ENCODE peak calls at places on chromosomes 5 and 9, in four cellular contexts. K is H1, B is HepG2, P is GM12878. I is an unnamed sample.

GRCh38 chr5:43485406-43485805 is 1.7 kb upstream of the TMEM267 start:
- DNase-seq in P (no peak), B (peak; percentile 2), K (no peak), I (no peak)

GRCh38 chr9:89178162-89179120 is at the start of gene SHC3:
- DNase-seq in P (no peak), K (no peak), B (no peak), I (peak; percentile 68)

GRCh38 chr5:173736374-173736773 is 119.9 kb upstream of the BOD1 start:
- DNase-seq in B (peak; percentile 84), K (no peak), P (no peak), I (no peak)

GRCh38 chr5:39494099-39494498 is 69.3 kb upstream of the DAB2 start:
- DNase-seq in P (no peak), K (no peak), B (no peak), I (no peak)

GRCh38 chr5:178350361-178351220 is 118.0 kb upstream of the PHYKPL start:
- DNase-seq in B (no peak), K (no peak), P (no peak), I (no peak)

GRCh38 chr5:43702815-43703214 is 99.8 kb downstream of the NNT start:
- DNase-seq in B (no peak), P (no peak), K (no peak), I (no peak)

GRCh38 chr9:35103660-35104191 is 795 bp upstream of the STOML2 start:
- DNase-seq in B (no peak), P (no peak), K (no peak), I (no peak)

GRCh38 chr9:134698587-134699342 is 57.2 kb downstream of the COL5A1 start:
- DNase-seq in B (peak; percentile 50), K (peak; percentile 82), P (no peak), I (peak; percentile 84)

GRCh38 chr9:87039809-87040392 is 92.6 kb upstream of the GAS1 start:
- DNase-seq in B (no peak), P (no peak), K (no peak), I (no peak)

GRCh38 chr9:33465096-33465495 is 8.6 kb downstream of the NOL6 start:
- DNase-seq in K (no peak), B (no peak), P (no peak), I (no peak)

GRCh38 chr5:80711938-80712337 is 57.2 kb upstream of the DHFR start:
- DNase-seq in P (no peak), B (peak; percentile 44), K (no peak), I (peak; percentile 36)

GRCh38 chr5:93583799-93584530 is 943 bp downstream of the NR2F1 start:
- DNase-seq in P (no peak), K (no peak), B (peak; percentile 32), I (no peak)

GRCh38 chr9:97747201-97747965 is 50.2 kb upstream of the XPA start:
- DNase-seq in K (no peak), B (no peak), P (no peak), I (peak; percentile 50)

GRCh38 chr5:157371655-157372471 is 88.2 kb upstream of the NIPAL4 start:
- DNase-seq in P (no peak), B (no peak), K (no peak), I (no peak)

GRCh38 chr9:27817747-27818146 is 244.5 kb upstream of the C9orf72 start:
- DNase-seq in B (no peak), K (no peak), P (no peak), I (no peak)

GRCh38 chr5:148976569-148977321 is 86.1 kb downstream of the SH3TC2 start:
- DNase-seq in K (no peak), P (no peak), B (no peak), I (peak; percentile 39)

GRCh38 chr5:74392698-74393431 is 247.7 kb downstream of the ENC1 start:
- DNase-seq in B (no peak), P (no peak), K (no peak), I (no peak)

GRCh38 chr5:140594169-140594568 is 29.5 kb downstream of the SLC35A4 start:
- DNase-seq in K (no peak), P (no peak), B (no peak), I (no peak)

GRCh38 chr9:118209343-118209742 is 505.1 kb downstream of the TLR4 start:
- DNase-seq in K (no peak), B (no peak), P (no peak), I (no peak)

GRCh38 chr5:137699291-137700281 is 36.3 kb downstream of the KLHL3 start:
- DNase-seq in K (no peak), B (no peak), P (no peak), I (no peak)

GRCh38 chr5:80411589-80412219 is 3.8 kb downstream of the ZFYVE16 start:
- DNase-seq in K (no peak), B (no peak), P (no peak), I (no peak)

GRCh38 chr5:334903-335739 is 13.6 kb downstream of the AHRR start:
- DNase-seq in P (no peak), K (no peak), B (no peak), I (no peak)

GRCh38 chr5:7434937-7435336 is 39.0 kb downstream of the ADCY2 start:
- DNase-seq in K (no peak), B (no peak), P (no peak), I (no peak)

GRCh38 chr5:139403787-139404483 is at the start of gene SPATA24:
- DNase-seq in P (peak; percentile 95), K (peak; percentile 87), B (peak; percentile 89), I (peak; percentile 87)

GRCh38 chr5:14264605-14265316 is 121.6 kb downstream of the TRIO start:
- DNase-seq in B (peak; percentile 78), P (no peak), K (peak; percentile 78), I (peak; percentile 40)

GRCh38 chr5:140083120-140083519 is 30.8 kb upstream of the PURA start:
- DNase-seq in B (no peak), P (no peak), K (no peak), I (no peak)

GRCh38 chr5:90675222-90675621 is 116.6 kb downstream of the ADGRV1 start:
- DNase-seq in K (no peak), B (peak; percentile 66), P (no peak), I (no peak)

GRCh38 chr9:127520941-127521918 is 69.9 kb downstream of the LRSAM1 start:
- DNase-seq in P (no peak), K (no peak), B (no peak), I (no peak)

GRCh38 chr5:39760385-39761198 is 335.8 kb upstream of the DAB2 start:
- DNase-seq in K (no peak), P (no peak), B (no peak), I (no peak)

GRCh38 chr9:35490155-35490909 is 421 bp downstream of the RUSC2 start:
- DNase-seq in P (no peak), B (no peak), K (no peak), I (no peak)

GRCh38 chr9:89247431-89248370 is 63.3 kb upstream of the CKS2 start:
- DNase-seq in K (peak; percentile 34), P (no peak), B (no peak), I (peak; percentile 77)

GRCh38 chr9:37574241-37574721 is 1.9 kb downstream of the FBXO10 start:
- DNase-seq in B (no peak), K (no peak), P (no peak), I (peak; percentile 49)

GRCh38 chr9:111843971-111844370 is 49.2 kb upstream of the SHOC1 start:
- DNase-seq in B (no peak), P (no peak), K (no peak), I (no peak)

GRCh38 chr9:129493714-129494047 is 127.2 kb downstream of the C9orf50 start:
- DNase-seq in B (no peak), P (no peak), K (no peak), I (no peak)

GRCh38 chr9:129491486-129491855 is 129.4 kb downstream of the C9orf50 start:
- DNase-seq in K (no peak), P (no peak), B (no peak), I (no peak)

GRCh38 chr9:129494113-129494789 is 126.7 kb downstream of the C9orf50 start:
- DNase-seq in K (no peak), P (no peak), B (no peak), I (no peak)

GRCh38 chr9:129490583-129491485 is 130.1 kb downstream of the C9orf50 start:
- DNase-seq in K (no peak), B (no peak), P (no peak), I (no peak)

GRCh38 chr9:129493002-129493713 is 127.7 kb downstream of the C9orf50 start:
- DNase-seq in K (no peak), P (no peak), B (no peak), I (no peak)
- H3K4me1 ChIP-seq in K (peaks cover 25% of the 10 kb centered on the region), P (peaks cover 13% of the 10 kb centered on the region), B (peaks cover 94% of the 10 kb centered on the region), I (peaks cover 49% of the 10 kb centered on the region)

DNA sequence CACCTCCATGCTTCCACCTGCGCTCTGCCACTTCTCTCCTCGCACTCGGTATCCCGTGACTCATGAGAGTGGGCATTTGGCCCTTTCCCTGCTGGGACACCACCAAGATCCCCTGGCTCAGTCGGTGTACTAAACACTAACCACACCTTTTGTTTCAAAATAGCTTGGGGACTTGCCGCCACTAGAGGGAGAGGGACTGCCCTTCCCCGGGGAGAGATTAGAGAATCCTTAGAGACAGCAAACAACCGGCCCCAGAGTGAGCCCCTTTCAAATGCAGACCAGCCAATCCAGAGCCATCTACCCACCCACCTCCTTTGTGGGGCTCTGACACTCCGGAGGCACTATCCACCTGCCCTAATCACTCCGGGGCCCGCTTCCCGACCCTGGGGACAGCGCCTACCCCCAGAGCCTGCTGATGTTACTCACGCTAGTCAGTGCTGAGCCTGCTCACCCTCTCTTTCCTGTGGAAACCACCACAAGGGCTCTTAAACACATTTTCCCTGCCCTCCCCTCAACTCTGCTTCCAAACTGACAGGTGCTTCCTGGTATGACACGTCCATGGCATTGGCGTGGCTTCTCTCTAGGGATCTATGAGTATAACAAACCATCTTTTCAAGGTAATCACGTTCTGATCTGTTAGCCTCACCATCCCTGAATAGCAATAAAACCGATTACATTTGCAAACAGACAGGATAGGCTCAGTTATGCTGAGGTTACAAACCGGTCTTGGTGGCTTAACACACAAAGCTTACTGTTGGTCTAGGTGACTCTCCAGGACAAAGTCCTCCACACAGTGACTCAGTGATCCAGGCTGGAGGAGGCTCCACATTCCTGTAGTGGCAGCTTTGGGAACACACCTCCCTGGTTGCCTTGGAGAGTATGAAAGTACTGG is 180.1 kb upstream of the MVB12B start:
- DNase-seq in K (peak; percentile 62), B (peak; percentile 91), P (peak; percentile 15), I (peak; percentile 90)
- TF ChIP-seq SUZ12 in K (no peak), B (no peak), P (no peak), I (no peak)

DNA sequence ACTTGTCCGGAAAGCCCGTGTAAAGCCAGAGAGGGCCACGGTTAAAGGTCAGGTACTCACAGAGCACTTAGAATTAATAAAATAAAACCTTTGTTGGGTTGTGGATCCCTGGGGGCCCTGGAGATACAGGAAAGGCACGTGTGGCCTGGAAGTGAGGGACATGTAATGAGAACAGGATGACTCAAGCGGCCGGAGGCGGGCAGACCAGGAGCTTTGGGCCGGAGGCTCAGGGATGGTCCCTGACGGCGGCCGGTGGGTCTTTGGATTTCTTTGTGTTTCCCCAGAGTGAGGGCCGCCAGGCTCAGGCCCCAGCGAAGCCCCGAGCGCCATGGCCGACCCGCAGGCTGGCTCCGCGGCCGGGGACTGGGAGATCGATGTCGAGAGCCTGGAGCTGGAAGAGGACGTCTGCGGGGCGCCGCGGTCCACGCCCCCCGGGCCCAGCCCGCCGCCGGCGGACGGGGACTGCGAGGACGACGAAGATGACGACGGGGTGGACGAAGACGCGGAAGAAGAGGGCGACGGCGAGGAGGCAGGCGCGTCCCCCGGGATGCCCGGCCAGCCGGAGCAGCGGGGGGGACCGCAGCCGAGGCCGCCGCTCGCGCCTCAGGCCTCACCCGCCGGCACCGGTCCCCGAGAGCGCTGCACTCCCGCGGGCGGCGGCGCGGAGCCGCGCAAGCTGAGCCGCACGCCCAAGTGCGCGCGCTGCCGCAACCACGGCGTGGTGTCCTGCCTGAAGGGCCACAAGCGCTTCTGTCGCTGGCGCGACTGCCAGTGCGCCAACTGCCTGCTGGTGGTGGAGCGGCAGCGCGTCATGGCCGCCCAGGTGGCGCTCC is 1.3 kb downstream of the DMRT2 start:
- DNase-seq in B (no peak), K (no peak), P (no peak), I (peak; percentile 30)
- TF ChIP-seq ZNF274 in B (no peak), K (no peak), P (no peak), I (no peak)

GRCh38 chr9:114179516-114179915 is 24.2 kb downstream of the COL27A1 start:
- DNase-seq in P (no peak), B (no peak), K (no peak), I (no peak)
- H3K4me1 ChIP-seq in P (no peaks in the 10 kb centered on the region), B (peaks cover 55% of the 10 kb centered on the region), K (no peaks in the 10 kb centered on the region), I (peaks cover 27% of the 10 kb centered on the region)

I was measured in NT2/D1.